ENCODE peak calls at places on chromosomes 12 and 14, in six cellular contexts. O, A, N, H, S and Z are unnamed samples.

GRCh38 chr12:45532113-45532512 is 197.4 kb upstream of the ARID2 start:
- DNase-seq in H (no peak), O (no peak), N (no peak), A (no peak), S (no peak), Z (no peak)

GRCh38 chr12:4564819-4565218 is 2.8 kb downstream of the DYRK4 start:
- DNase-seq in A (no peak), S (no peak), H (no peak), O (no peak), N (peak; percentile 42), Z (peak; percentile 55)

GRCh38 chr12:91836264-91836663 is 309.4 kb downstream of the BTG1 start:
- DNase-seq in S (no peak), A (no peak), H (no peak), O (no peak), N (no peak), Z (no peak)

GRCh38 chr14:99377951-99378350 is 102.7 kb downstream of the SETD3 start:
- DNase-seq in N (no peak), H (no peak), A (no peak), O (no peak), S (no peak), Z (no peak)

GRCh38 chr14:96824283-96824682 is 27.1 kb downstream of the VRK1 start:
- DNase-seq in H (peak; percentile 67), S (peak; percentile 21), O (no peak), N (no peak), A (no peak), Z (no peak)

GRCh38 chr12:47755655-47756562 is 2.8 kb downstream of the RAPGEF3 start:
- DNase-seq in A (no peak), H (no peak), N (peak; percentile 81), O (no peak), S (no peak), Z (peak; percentile 86)

GRCh38 chr12:27622436-27623185 is 73.6 kb upstream of the REP15 start:
- DNase-seq in N (no peak), H (peak; percentile 64), S (no peak), O (no peak), A (no peak), Z (no peak)

GRCh38 chr14:33598582-33598981 is 352.3 kb downstream of the EGLN3 start:
- DNase-seq in N (no peak), H (no peak), A (no peak), S (no peak), O (no peak), Z (no peak)

GRCh38 chr14:80239631-80240030 is 28.3 kb upstream of the DIO2 start:
- DNase-seq in H (peak; percentile 35), O (no peak), S (no peak), N (no peak), A (no peak), Z (no peak)

GRCh38 chr12:95709152-95709551 is 81.4 kb downstream of the NTN4 start:
- DNase-seq in H (no peak), N (no peak), O (no peak), A (no peak), S (no peak), Z (no peak)

GRCh38 chr12:78870539-78870938 is 6.0 kb downstream of the SYT1 start:
- DNase-seq in A (no peak), S (no peak), O (no peak), H (no peak), N (no peak), Z (no peak)

GRCh38 chr12:117023998-117024960 is 74.9 kb downstream of the TESC start:
- DNase-seq in H (no peak), O (no peak), N (no peak), A (no peak), S (no peak), Z (no peak)

GRCh38 chr14:67987596-67987995 is 168.0 kb downstream of the RAD51B start:
- DNase-seq in O (no peak), A (no peak), N (no peak), H (peak; percentile 98), S (no peak), Z (no peak)

GRCh38 chr14:68722186-68722585 is 70.7 kb downstream of the ZFP36L1 start:
- DNase-seq in S (no peak), N (no peak), H (no peak), O (no peak), A (no peak), Z (no peak)

GRCh38 chr12:41661141-41661540 is 473.0 kb downstream of the PDZRN4 start:
- DNase-seq in H (no peak), A (no peak), S (no peak), N (no peak), O (no peak), Z (no peak)

GRCh38 chr14:68506021-68506644 is 286.7 kb downstream of the ZFP36L1 start:
- DNase-seq in A (peak; percentile 19), S (peak; percentile 56), O (no peak), H (peak; percentile 84), N (no peak), Z (no peak)

GRCh38 chr14:77761205-77761931 is 412 bp upstream of the SNW1 start:
- DNase-seq in N (no peak), O (peak; percentile 73), H (peak; percentile 24), S (peak; percentile 38), A (peak; percentile 53), Z (no peak)

GRCh38 chr12:120892265-120892664 is 11.9 kb downstream of the SPPL3 start:
- DNase-seq in S (no peak), O (no peak), A (no peak), N (no peak), H (no peak), Z (no peak)

GRCh38 chr12:113860059-113860820 is 105.9 kb downstream of the RBM19 start:
- DNase-seq in O (no peak), S (no peak), H (no peak), A (no peak), N (no peak), Z (no peak)

GRCh38 chr14:63076476-63076875 is 31.2 kb upstream of the KCNH5 start:
- DNase-seq in O (no peak), A (no peak), S (no peak), H (no peak), N (no peak), Z (no peak)

GRCh38 chr12:1932264-1932777 is 13.9 kb upstream of the CACNA2D4 start:
- DNase-seq in S (peak; percentile 85), N (peak; percentile 49), H (peak; percentile 34), O (peak; percentile 90), A (no peak), Z (no peak)

GRCh38 chr12:108629824-108630476 is 3.7 kb downstream of the SELPLG start:
- DNase-seq in O (no peak), A (no peak), S (peak; percentile 28), N (no peak), H (peak; percentile 85), Z (no peak)

GRCh38 chr12:33763331-33763730 is 259.0 kb upstream of the ALG10 start:
- DNase-seq in S (no peak), H (no peak), N (no peak), A (no peak), O (no peak), Z (no peak)

GRCh38 chr12:121145221-121145620 is 12.5 kb downstream of the P2RX7 start:
- DNase-seq in S (no peak), H (peak; percentile 18), N (no peak), A (no peak), O (no peak), Z (no peak)

GRCh38 chr12:48109424-48109823 is 3.5 kb upstream of the SENP1 start:
- DNase-seq in O (no peak), H (no peak), N (no peak), A (no peak), S (no peak), Z (no peak)

GRCh38 chr12:52082026-52082667 is 2.6 kb downstream of the SMIM41 start:
- DNase-seq in O (no peak), H (peak; percentile 53), S (peak; percentile 44), N (no peak), A (no peak), Z (no peak)

GRCh38 chr12:52082988-52083637 is 3.6 kb downstream of the SMIM41 start:
- DNase-seq in O (no peak), S (peak; percentile 47), A (peak; percentile 72), H (peak; percentile 34), N (peak; percentile 87), Z (peak; percentile 87)

GRCh38 chr12:52082668-52082987 is 3.1 kb downstream of the SMIM41 start:
- DNase-seq in N (no peak), O (no peak), A (no peak), S (no peak), H (no peak), Z (no peak)

GRCh38 chr12:52084491-52085231 is 5.2 kb downstream of the SMIM41 start:
- DNase-seq in N (no peak), O (no peak), S (no peak), H (no peak), A (no peak), Z (no peak)

GRCh38 chr12:52083638-52083996 is 4.1 kb downstream of the SMIM41 start:
- DNase-seq in A (no peak), O (no peak), H (no peak), N (no peak), S (no peak), Z (no peak)
- TF ChIP-seq CTCF in A (no peak), O (no peak), H (no peak), N (peak; percentile 7), S (no peak), Z (no peak)

GRCh38 chr12:18250313-18250916 is 10.9 kb upstream of the PIK3C2G start:
- DNase-seq in O (no peak), S (no peak), N (peak; percentile 39), A (peak; percentile 32), H (peak; percentile 39), Z (peak; percentile 25)
- TF ChIP-seq CTCF in O (peak; percentile 54), S (peak; percentile 74), N (peak; percentile 71), A (peak; percentile 81), H (peak; percentile 74), Z (peak; percentile 32)

DNA sequence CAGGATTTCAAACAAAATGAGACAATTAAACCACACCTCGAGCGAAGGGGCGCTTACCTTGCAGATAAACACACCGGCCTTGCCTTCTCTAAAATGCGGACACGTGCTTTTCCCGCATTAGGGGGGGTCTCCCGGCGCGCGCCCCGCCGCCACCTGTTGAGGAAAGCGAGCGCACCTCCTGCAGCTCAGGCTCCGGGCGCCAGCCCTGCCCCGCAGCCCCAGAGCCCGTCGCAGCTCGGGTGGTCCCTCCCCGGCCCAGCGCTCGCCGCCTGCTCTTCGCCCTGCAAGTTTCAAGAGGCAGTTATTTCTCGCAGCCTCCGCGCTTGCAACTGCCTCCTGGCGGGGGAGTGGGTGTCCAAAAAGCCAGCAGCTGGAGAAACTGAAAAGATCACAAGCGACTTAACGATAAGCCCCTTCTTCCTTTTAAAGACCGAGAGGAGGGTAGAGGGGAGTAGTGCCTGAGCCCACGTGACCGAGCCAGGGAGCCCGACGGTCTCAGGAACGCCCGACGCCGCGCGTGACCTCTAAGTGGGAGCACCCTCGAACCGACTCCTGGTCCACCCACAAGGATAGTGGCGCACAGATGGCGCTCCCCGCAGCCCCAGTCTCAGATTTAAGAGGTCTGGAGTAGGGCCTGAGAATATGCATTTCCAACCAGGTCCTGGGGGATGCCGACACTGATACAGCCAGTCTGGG is at the start of gene ESR2:
- DNase-seq in S (peak; percentile 68), H (peak; percentile 35), O (no peak), N (peak; percentile 59), A (peak; percentile 53), Z (peak; percentile 64)
- TF ChIP-seq CTCF in S (no peak), H (no peak), O (no peak), N (peak; percentile 28), A (no peak), Z (peak; percentile 15)

DNA sequence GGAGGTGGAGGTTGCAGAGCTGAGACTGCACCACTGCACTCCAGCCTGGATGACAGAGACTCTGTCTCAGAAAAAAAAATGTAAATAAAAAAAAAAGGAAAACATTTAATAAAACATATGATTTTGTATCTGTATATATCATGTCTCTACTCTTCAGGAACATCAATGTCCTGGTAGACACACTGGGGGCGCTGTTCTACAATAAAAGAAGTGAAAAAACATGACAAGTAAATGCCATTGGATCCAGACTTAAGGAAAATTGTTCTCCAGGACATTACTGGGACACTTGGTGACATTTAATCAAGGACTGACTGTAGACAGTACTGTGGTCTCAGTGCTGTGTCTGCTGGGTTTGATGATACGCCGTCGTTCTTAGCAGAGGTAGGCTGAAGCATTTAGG is 15.5 kb upstream of the KLC1 start:
- DNase-seq in A (no peak), H (no peak), N (no peak), S (no peak), O (no peak), Z (no peak)
- TF ChIP-seq CTCF in A (no peak), H (no peak), N (no peak), S (peak; percentile 46), O (no peak), Z (no peak)